ENCODE peak calls at places on chromosomes 7 and 10, in four cellular contexts. One of them, this sample, is unnamed.

GRCh38 chr7:121003986-121004685 is 15.6 kb downstream of the CPED1 start:
- DNase-seq in neural progenitor cell: no peak
- DNase-seq in fibroblast of lung: no peak
- DNase-seq in GM23248: no peak
- DNase-seq in this sample: no peak

GRCh38 chr7:44639701-44640321 is 33.4 kb downstream of the OGDH start:
- DNase-seq in GM23248: peak; percentile 69
- DNase-seq in fibroblast of lung: peak; percentile 74
- DNase-seq in neural progenitor cell: peak; percentile 21
- DNase-seq in this sample: peak; percentile 88

GRCh38 chr7:82886324-82886723 is 276.4 kb downstream of the PCLO start:
- DNase-seq in fibroblast of lung: no peak
- DNase-seq in GM23248: no peak
- DNase-seq in neural progenitor cell: no peak
- DNase-seq in this sample: no peak

GRCh38 chr7:66517212-66517909 is 111.3 kb upstream of the KCTD7 start:
- DNase-seq in fibroblast of lung: no peak
- DNase-seq in neural progenitor cell: no peak
- DNase-seq in GM23248: peak; percentile 36
- DNase-seq in this sample: peak; percentile 35

GRCh38 chr7:68994841-68995240 is 603.4 kb upstream of the AUTS2 start:
- DNase-seq in neural progenitor cell: no peak
- DNase-seq in GM23248: no peak
- DNase-seq in fibroblast of lung: no peak
- DNase-seq in this sample: no peak

GRCh38 chr7:142867097-142867378 is 12.2 kb downstream of the EPHB6 start:
- DNase-seq in neural progenitor cell: no peak
- DNase-seq in GM23248: no peak
- DNase-seq in fibroblast of lung: no peak
- DNase-seq in this sample: peak; percentile 48

GRCh38 chr7:6730343-6730633 is 23.5 kb upstream of the ZNF12 start:
- DNase-seq in GM23248: no peak
- DNase-seq in neural progenitor cell: no peak
- DNase-seq in fibroblast of lung: no peak
- DNase-seq in this sample: peak; percentile 53

GRCh38 chr10:100882681-100883321 is 30.0 kb upstream of the SLF2 start:
- DNase-seq in GM23248: peak; percentile 79
- DNase-seq in neural progenitor cell: no peak
- DNase-seq in fibroblast of lung: peak; percentile 84
- DNase-seq in this sample: peak; percentile 95

GRCh38 chr7:151057737-151057988 is at the start of gene CDK5:
- DNase-seq in neural progenitor cell: no peak
- DNase-seq in fibroblast of lung: no peak
- DNase-seq in GM23248: no peak
- DNase-seq in this sample: no peak

GRCh38 chr7:64914557-64914956 is 11.5 kb downstream of the ZNF273 start:
- DNase-seq in fibroblast of lung: no peak
- DNase-seq in neural progenitor cell: no peak
- DNase-seq in GM23248: no peak
- DNase-seq in this sample: no peak

GRCh38 chr7:1592299-1592842 is 22.5 kb upstream of the PSMG3 start:
- DNase-seq in GM23248: no peak
- DNase-seq in neural progenitor cell: no peak
- DNase-seq in fibroblast of lung: no peak
- DNase-seq in this sample: peak; percentile 34

GRCh38 chr10:125153693-125154490 is 6.5 kb downstream of the CTBP2 start:
- DNase-seq in GM23248: peak; percentile 83
- DNase-seq in neural progenitor cell: no peak
- DNase-seq in fibroblast of lung: no peak
- DNase-seq in this sample: peak; percentile 92

GRCh38 chr7:142854505-142855400 is at the start of gene EPHB6:
- DNase-seq in neural progenitor cell: peak; percentile 87
- DNase-seq in GM23248: peak; percentile 62
- DNase-seq in fibroblast of lung: peak; percentile 51
- DNase-seq in this sample: peak; percentile 90

GRCh38 chr10:78974409-78975317 is 94.1 kb upstream of the ZMIZ1 start:
- DNase-seq in neural progenitor cell: peak; percentile 62
- DNase-seq in fibroblast of lung: peak; percentile 84
- DNase-seq in GM23248: peak; percentile 97
- DNase-seq in this sample: peak; percentile 98

GRCh38 chr7:18356195-18356645 is 139.3 kb upstream of the HDAC9 start:
- DNase-seq in neural progenitor cell: peak; percentile 15
- DNase-seq in GM23248: peak; percentile 56
- DNase-seq in fibroblast of lung: peak; percentile 53
- DNase-seq in this sample: peak; percentile 9

GRCh38 chr7:41149576-41149975 is 553.3 kb downstream of the INHBA start:
- DNase-seq in neural progenitor cell: no peak
- DNase-seq in fibroblast of lung: no peak
- DNase-seq in GM23248: no peak
- DNase-seq in this sample: no peak

GRCh38 chr10:75375828-75376227 is 25.7 kb downstream of the ZNF503 start:
- DNase-seq in fibroblast of lung: no peak
- DNase-seq in neural progenitor cell: no peak
- DNase-seq in GM23248: no peak
- DNase-seq in this sample: no peak

GRCh38 chr10:111446966-111447365 is 370.1 kb downstream of the ADRA2A start:
- DNase-seq in GM23248: peak; percentile 59
- DNase-seq in neural progenitor cell: no peak
- DNase-seq in fibroblast of lung: no peak
- DNase-seq in this sample: no peak

GRCh38 chr10:101441539-101442455 is 87.8 kb downstream of the BTRC start:
- DNase-seq in fibroblast of lung: peak; percentile 79
- DNase-seq in neural progenitor cell: peak; percentile 80
- DNase-seq in GM23248: peak; percentile 73
- DNase-seq in this sample: no peak

GRCh38 chr10:131452926-131453771 is 141.6 kb upstream of the TCERG1L start:
- DNase-seq in GM23248: no peak
- DNase-seq in fibroblast of lung: no peak
- DNase-seq in neural progenitor cell: peak; percentile 79
- DNase-seq in this sample: no peak

GRCh38 chr10:103153765-103154197 is 39.3 kb downstream of the NT5C2 start:
- DNase-seq in neural progenitor cell: peak; percentile 10
- DNase-seq in GM23248: peak; percentile 64
- DNase-seq in fibroblast of lung: peak; percentile 72
- DNase-seq in this sample: no peak

GRCh38 chr7:43481905-43482678 is 100.8 kb upstream of the STK17A start:
- DNase-seq in fibroblast of lung: peak; percentile 19
- DNase-seq in GM23248: peak; percentile 47
- DNase-seq in neural progenitor cell: no peak
- DNase-seq in this sample: peak; percentile 64

GRCh38 chr7:121204537-121204936 is 124.3 kb upstream of the WNT16 start:
- DNase-seq in neural progenitor cell: no peak
- DNase-seq in fibroblast of lung: peak; percentile 40
- DNase-seq in GM23248: peak; percentile 33
- DNase-seq in this sample: no peak

GRCh38 chr7:99125505-99125865 is 18.4 kb downstream of the SMURF1 start:
- DNase-seq in GM23248: no peak
- DNase-seq in fibroblast of lung: no peak
- DNase-seq in neural progenitor cell: no peak
- DNase-seq in this sample: no peak

GRCh38 chr10:44725404-44725803 is 185.7 kb upstream of the TMEM72 start:
- DNase-seq in neural progenitor cell: no peak
- DNase-seq in fibroblast of lung: peak; percentile 34
- DNase-seq in GM23248: peak; percentile 53
- DNase-seq in this sample: peak; percentile 5

GRCh38 chr10:43036581-43037428 is 40.1 kb upstream of the RET start:
- DNase-seq in fibroblast of lung: no peak
- DNase-seq in GM23248: no peak
- DNase-seq in neural progenitor cell: no peak
- DNase-seq in this sample: peak; percentile 77

GRCh38 chr10:35940067-35940989 is 298.2 kb upstream of the FZD8 start:
- DNase-seq in GM23248: peak; percentile 53
- DNase-seq in neural progenitor cell: peak; percentile 30
- DNase-seq in fibroblast of lung: peak; percentile 64
- DNase-seq in this sample: peak; percentile 43

GRCh38 chr10:116085333-116085732 is 187.7 kb downstream of the GFRA1 start:
- DNase-seq in fibroblast of lung: no peak
- DNase-seq in GM23248: no peak
- DNase-seq in neural progenitor cell: no peak
- DNase-seq in this sample: no peak

GRCh38 chr10:77637474-77637985 is at the start of gene KCNMA1:
- DNase-seq in neural progenitor cell: peak; percentile 68
- DNase-seq in fibroblast of lung: peak; percentile 48
- DNase-seq in GM23248: peak; percentile 61
- DNase-seq in this sample: peak; percentile 96

GRCh38 chr10:101972761-101973160 is 83.2 kb downstream of the ARMH3 start:
- DNase-seq in neural progenitor cell: no peak
- DNase-seq in fibroblast of lung: no peak
- DNase-seq in GM23248: no peak
- DNase-seq in this sample: no peak

GRCh38 chr10:87750001-87750651 is 67.9 kb downstream of the ATAD1 start:
- DNase-seq in neural progenitor cell: peak; percentile 13
- DNase-seq in GM23248: peak; percentile 87
- DNase-seq in fibroblast of lung: peak; percentile 57
- DNase-seq in this sample: no peak

GRCh38 chr7:72035275-72035674 is 376.9 kb downstream of the CALN1 start:
- DNase-seq in fibroblast of lung: no peak
- DNase-seq in GM23248: no peak
- DNase-seq in neural progenitor cell: no peak
- DNase-seq in this sample: no peak

GRCh38 chr7:110918949-110919548 is 171.9 kb upstream of the LRRN3 start:
- DNase-seq in fibroblast of lung: no peak
- DNase-seq in neural progenitor cell: no peak
- DNase-seq in GM23248: no peak
- DNase-seq in this sample: no peak

GRCh38 chr7:3285652-3286051 is 15.4 kb upstream of the SDK1 start:
- DNase-seq in GM23248: no peak
- DNase-seq in fibroblast of lung: no peak
- DNase-seq in neural progenitor cell: no peak
- DNase-seq in this sample: no peak

GRCh38 chr10:33334839-33335549 is 527 bp upstream of the NRP1 start:
- DNase-seq in GM23248: peak; percentile 93
- DNase-seq in neural progenitor cell: peak; percentile 86
- DNase-seq in fibroblast of lung: peak; percentile 97
- DNase-seq in this sample: peak; percentile 96

GRCh38 chr7:31192996-31193395 is 140.9 kb downstream of the ADCYAP1R1 start:
- DNase-seq in neural progenitor cell: peak; percentile 94
- DNase-seq in GM23248: peak; percentile 71
- DNase-seq in fibroblast of lung: peak; percentile 27
- DNase-seq in this sample: peak; percentile 89

GRCh38 chr7:33040803-33041516 is 21.6 kb downstream of the NT5C3A start:
- DNase-seq in GM23248: peak; percentile 54
- DNase-seq in fibroblast of lung: peak; percentile 51
- DNase-seq in neural progenitor cell: no peak
- DNase-seq in this sample: no peak

GRCh38 chr7:30739691-30740090 is 12.2 kb upstream of the INMT start:
- DNase-seq in neural progenitor cell: no peak
- DNase-seq in fibroblast of lung: no peak
- DNase-seq in GM23248: no peak
- DNase-seq in this sample: no peak

DNA sequence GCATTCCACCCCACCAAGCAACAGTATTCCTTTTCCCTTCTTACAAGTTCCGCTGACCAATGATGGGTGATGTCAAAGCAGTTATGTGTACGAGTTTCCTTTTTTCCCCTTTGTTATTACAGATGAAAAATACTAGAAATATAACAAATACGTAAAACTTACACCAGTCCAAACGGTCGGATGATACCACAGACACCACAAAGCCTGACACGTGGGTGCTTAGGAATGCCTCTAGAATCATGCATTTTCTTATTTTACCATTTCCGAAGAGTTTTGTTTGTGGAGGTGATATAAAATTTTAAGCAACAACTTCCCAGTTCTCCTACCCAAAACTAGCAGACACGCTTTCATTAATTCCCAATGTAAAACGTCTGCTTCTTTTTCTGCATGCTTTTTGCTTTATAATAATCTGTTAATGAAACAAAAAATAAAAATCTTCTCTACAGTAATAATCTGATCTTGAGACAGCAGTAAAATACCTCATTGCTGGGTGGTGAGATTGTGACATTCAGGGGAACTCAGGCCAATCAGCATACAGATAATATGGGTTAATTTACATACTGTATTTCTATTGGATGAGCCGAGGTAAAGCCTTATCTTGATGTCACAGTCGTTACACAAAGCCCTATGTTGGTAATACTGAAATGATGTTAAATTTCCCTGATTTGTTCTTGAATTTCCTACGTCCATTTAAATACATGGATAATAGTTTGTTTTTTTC is 811 bp upstream of the GPR85 start:
- DNase-seq in GM23248: peak; percentile 94
- DNase-seq in fibroblast of lung: peak; percentile 90
- DNase-seq in neural progenitor cell: peak; percentile 30
- DNase-seq in this sample: peak; percentile 92
- H3K4me2 ChIP-seq in GM23248: peak overlapping the region; percentile 97
- H3K4me2 ChIP-seq in fibroblast of lung: peak overlapping the region; percentile 71
- H3K4me2 ChIP-seq in neural progenitor cell: peak overlapping the region; percentile 98
- H3K4me2 ChIP-seq in this sample: peak overlapping the region; percentile 93

GRCh38 chr7:80591654-80592053 is 46.8 kb upstream of the CD36 start:
- DNase-seq in fibroblast of lung: no peak
- DNase-seq in neural progenitor cell: no peak
- DNase-seq in GM23248: no peak
- DNase-seq in this sample: no peak
- H3K4me2 ChIP-seq in fibroblast of lung: no peak overlapping the region
- H3K4me2 ChIP-seq in neural progenitor cell: no peak overlapping the region
- H3K4me2 ChIP-seq in GM23248: no peak overlapping the region
- H3K4me2 ChIP-seq in this sample: no peak overlapping the region

GRCh38 chr7:22168129-22168634 is 188.8 kb downstream of the RAPGEF5 start:
- DNase-seq in neural progenitor cell: no peak
- DNase-seq in fibroblast of lung: no peak
- DNase-seq in GM23248: no peak
- DNase-seq in this sample: no peak

GRCh38 chr7:22166928-22167327 is 190.0 kb downstream of the RAPGEF5 start:
- DNase-seq in neural progenitor cell: no peak
- DNase-seq in fibroblast of lung: no peak
- DNase-seq in GM23248: no peak
- DNase-seq in this sample: no peak

GRCh38 chr7:22167482-22167881 is 189.5 kb downstream of the RAPGEF5 start:
- DNase-seq in neural progenitor cell: no peak
- DNase-seq in fibroblast of lung: no peak
- DNase-seq in GM23248: no peak
- DNase-seq in this sample: no peak
- H3K4me2 ChIP-seq in neural progenitor cell: no peak overlapping the region
- H3K4me2 ChIP-seq in fibroblast of lung: no peak overlapping the region
- H3K4me2 ChIP-seq in GM23248: no peak overlapping the region
- H3K4me2 ChIP-seq in this sample: no peak overlapping the region

DNA sequence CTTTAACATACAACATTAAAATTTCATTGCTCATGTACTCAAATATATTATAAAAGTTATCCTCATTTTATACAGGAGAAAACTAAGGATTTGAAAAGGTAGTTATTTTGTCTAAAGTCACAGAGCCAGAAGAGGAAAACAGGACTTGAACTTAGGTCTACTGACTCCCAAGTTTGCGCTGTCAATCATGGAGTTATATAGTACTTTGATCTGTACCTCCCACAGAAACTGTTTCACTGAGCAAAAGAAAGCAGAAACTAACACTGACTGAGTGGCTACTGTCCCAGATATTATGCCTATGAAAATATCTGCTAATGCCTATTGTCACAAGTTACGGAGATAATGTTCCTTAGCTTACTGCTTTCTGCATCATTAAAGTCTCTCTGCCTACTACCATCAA is 329.1 kb downstream of the MAGI2 start:
- DNase-seq in neural progenitor cell: no peak
- DNase-seq in GM23248: no peak
- DNase-seq in fibroblast of lung: no peak
- DNase-seq in this sample: no peak
- H3K4me2 ChIP-seq in neural progenitor cell: no peak overlapping the region
- H3K4me2 ChIP-seq in GM23248: no peak overlapping the region
- H3K4me2 ChIP-seq in fibroblast of lung: no peak overlapping the region
- H3K4me2 ChIP-seq in this sample: no peak overlapping the region